ENCODE peak calls at places on chromosome 5, in five cellular contexts. O, J, D, C and E are unnamed samples.

GRCh38 chr5:145718956-145719355 is 116.2 kb downstream of the PRELID2 start:
- DNase-seq in J (no peak), O (peak), C (no peak), D (no peak), E (peak)

GRCh38 chr5:169637085-169637855 is at the start of gene DOCK2:
- DNase-seq in O (no peak), D (peak), C (no peak), J (peak), E (no peak)

GRCh38 chr5:118598311-118598710 is 390.0 kb downstream of the DTWD2 start:
- DNase-seq in D (no peak), C (no peak), J (no peak), O (no peak), E (no peak)

GRCh38 chr5:81402180-81402930 is 8.4 kb upstream of the ACOT12 start:
- DNase-seq in O (no peak), C (no peak), J (no peak), D (no peak), E (no peak)

GRCh38 chr5:157976429-157976828 is 117.5 kb upstream of the CLINT1 start:
- DNase-seq in C (no peak), O (no peak), D (no peak), J (no peak), E (no peak)

GRCh38 chr5:81140942-81141341 is 92.2 kb upstream of the CKMT2 start:
- DNase-seq in D (no peak), O (peak), J (no peak), C (no peak), E (peak)

GRCh38 chr5:177256296-177256695 is 47.2 kb downstream of the RAB24 start:
- DNase-seq in D (no peak), O (no peak), J (no peak), C (no peak), E (no peak)

GRCh38 chr5:136246632-136247031 is 53.7 kb upstream of the SMIM32 start:
- DNase-seq in D (no peak), C (no peak), J (no peak), O (peak), E (peak)

GRCh38 chr5:59021286-59021673 is 438.4 kb downstream of the RAB3C start:
- DNase-seq in O (no peak), J (no peak), D (no peak), C (no peak), E (no peak)

GRCh38 chr5:145362261-145362660 is 472.9 kb downstream of the PRELID2 start:
- DNase-seq in J (no peak), C (no peak), D (no peak), O (peak), E (peak)

DNA sequence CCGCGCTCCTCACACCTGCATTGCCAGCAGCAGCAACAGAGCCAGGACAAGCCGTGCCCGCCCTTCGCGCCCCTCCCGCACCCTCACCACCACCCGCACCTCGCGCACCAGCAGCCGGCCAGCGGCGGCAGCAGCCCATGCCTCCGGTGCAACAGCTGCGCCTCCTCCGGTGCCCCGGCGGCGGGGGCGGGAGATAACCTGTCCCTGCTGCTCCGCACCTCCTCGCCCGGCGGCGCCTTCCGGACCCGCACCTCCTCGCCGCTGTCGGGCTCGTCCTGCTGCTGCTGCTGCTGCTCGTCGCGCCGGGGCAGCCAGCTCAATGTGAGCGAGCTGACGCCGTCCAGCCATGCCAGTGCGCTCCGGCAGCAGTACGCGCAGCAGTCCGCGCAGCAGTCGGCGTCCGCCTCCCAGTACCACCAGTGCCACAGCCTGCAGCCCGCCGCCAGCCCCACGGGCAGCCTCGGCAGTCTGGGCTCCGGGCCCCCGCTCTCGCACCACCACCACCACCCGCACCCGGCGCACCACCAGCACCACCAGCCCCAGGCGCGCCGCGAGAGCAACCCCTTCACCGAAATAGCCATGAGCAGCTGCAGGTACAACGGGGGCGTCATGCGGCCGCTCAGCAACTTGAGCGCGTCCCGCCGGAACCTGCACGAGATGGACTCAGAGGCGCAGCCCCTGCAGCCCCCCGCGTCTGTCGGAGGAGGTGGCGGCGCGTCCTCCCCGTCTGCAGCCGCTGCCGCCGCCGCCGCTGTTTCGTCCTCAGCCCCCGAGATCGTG is 517 bp downstream of the KCNN2 start:
- DNase-seq in J (no peak), C (no peak), O (no peak), D (no peak), E (no peak)
- H3K4me3 ChIP-seq in J (peak), C (peak), O (peak), D (no peak), E (peak)

GRCh38 chr5:108278285-108279240 is 103.3 kb downstream of the FBXL17 start:
- DNase-seq in J (peak), C (no peak), O (no peak), D (no peak), E (no peak)
- TF ChIP-seq CTCF in J (peak), C (no peak), O (no peak), D (no peak), E (no peak)

DNA sequence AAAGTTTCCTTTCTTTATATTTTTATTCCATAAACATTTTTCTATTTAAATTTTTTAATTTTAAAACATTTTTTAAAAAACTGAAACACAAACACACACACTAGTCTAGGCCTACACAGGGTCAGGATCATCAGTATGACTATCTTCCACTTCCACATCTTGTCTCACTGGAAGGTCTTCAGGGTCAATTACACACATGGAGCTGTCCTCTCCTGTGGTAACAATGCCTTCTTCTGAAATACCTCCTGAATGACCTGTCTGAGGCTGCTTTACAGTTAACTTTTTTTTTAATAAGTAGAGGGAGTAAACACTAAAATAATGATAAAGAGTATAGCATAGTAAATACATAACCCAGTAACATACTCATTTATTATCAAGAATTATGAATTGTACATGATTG is 17.3 kb upstream of the CEP120 start:
- DNase-seq in C (no peak), O (no peak), J (no peak), D (no peak), E (peak)
- H3K4me3 ChIP-seq in C (no peak), O (no peak), J (no peak), D (no peak), E (no peak)

DNA sequence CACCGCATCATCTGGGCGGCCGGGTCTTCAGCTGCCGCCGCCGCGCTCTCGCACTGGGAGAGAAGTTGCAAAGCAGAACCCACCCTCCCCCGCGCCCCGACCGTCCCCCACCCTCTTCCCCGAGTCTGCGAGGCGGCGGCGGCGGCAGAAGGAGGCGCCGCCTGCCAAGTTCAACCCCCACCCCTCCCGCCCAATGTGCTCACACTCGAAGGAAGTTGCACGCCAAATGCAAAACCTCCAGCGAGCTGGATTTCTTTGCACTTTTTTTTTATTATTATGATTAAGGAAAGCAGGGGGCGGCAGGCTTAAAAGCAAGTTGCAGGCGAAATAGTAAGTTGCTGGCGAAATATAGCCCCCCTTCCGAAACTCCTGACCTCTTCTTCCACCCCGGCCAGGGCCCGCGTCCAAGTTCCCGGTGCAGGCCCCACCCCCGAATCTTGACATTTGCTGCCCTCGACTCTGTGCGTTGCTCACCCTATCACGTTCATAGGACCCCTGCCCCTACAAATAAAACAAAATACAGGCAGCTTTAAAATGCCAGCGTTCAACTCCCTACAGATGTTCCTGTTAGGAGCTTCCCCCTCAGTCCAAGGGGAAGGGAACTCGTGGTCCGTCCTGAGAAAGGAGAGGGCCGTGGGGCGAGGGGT is 1.1 kb upstream of the NR3C1 start:
- DNase-seq in C (peak), O (peak), J (peak), D (peak), E (peak)
- TF ChIP-seq CTCF in C (no peak), O (no peak), J (no peak), D (no peak), E (no peak)

DNA sequence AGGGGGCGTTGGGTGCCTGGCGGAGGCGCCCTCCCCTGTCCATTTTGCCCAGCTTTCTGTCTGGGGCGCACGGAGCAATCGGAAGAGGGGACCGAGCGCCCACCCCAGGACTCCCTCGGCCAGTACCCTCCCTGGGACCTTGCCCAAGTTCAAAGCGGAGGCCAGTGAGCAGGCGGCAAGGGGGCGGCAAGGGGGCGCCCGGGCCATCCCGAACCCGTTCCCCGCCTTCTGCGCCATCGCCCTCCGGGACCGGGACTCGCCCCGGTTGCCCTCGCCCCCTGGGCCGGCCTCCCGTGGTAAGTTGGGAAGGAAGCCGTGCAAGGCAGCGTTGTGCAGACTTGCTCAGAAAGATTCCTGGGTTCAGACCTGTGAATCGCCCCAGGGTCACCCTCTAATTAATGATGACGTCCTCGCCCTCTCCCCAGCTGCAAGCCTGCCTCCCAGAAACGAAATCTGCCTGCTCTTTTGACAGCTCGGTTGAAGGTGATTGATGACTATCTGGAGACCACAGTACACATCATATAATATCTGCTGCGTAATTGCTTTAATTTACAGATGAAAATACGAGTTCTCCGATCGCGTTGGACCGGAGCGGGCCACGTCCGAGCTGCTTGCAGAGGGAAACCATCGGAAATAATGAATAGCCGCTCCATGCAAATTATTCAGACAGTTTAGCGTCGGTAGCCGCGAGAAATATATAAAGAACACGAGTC is 1.4 kb upstream of the IRX4 start:
- DNase-seq in O (no peak), J (no peak), C (no peak), D (no peak), E (no peak)
- H3K4me3 ChIP-seq in O (no peak), J (peak), C (peak), D (no peak), E (no peak)

GRCh38 chr5:108681079-108681921 is 66.4 kb upstream of the FER start:
- DNase-seq in D (peak), C (no peak), O (peak), J (peak), E (peak)
- TF ChIP-seq CTCF in D (peak), C (peak), O (peak), J (peak), E (peak)

DNA sequence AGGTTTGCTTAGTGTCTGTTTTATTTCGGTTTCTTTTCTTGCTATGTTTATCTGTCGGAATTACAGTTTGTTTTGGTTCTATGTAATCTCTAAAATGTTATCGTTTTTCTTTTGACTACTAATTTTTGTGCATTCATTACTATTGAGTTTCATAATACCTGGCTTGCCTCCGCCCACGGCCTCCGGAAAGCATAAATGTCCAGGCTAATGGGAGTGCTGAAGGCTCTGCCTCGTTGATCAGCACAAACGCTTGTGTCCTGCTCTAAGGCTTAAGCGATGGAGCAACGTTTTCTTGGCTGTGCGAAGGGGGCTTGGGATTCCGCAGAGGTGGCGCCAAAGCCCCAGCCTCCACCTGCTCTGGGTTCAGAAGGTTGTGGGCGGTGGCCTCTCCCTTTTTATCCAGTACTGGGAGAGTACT is 19.8 kb downstream of the ANXA2R start:
- DNase-seq in J (peak), D (peak), C (no peak), O (no peak), E (no peak)
- H3K4me3 ChIP-seq in J (peak), D (peak), C (peak), O (peak), E (peak)

GRCh38 chr5:76404694-76405306 is 1.7 kb downstream of the IQGAP2 start:
- DNase-seq in O (no peak), D (peak), C (no peak), J (peak), E (no peak)

GRCh38 chr5:76403713-76403962 is 553 bp downstream of the IQGAP2 start:
- DNase-seq in C (no peak), D (peak), J (no peak), O (no peak), E (no peak)

GRCh38 chr5:76402251-76402879 is 720 bp upstream of the IQGAP2 start:
- DNase-seq in D (peak), O (peak), C (peak), J (peak), E (peak)

GRCh38 chr5:76402880-76403712 is at the start of gene IQGAP2:
- DNase-seq in O (peak), J (peak), D (peak), C (peak), E (peak)

DNA sequence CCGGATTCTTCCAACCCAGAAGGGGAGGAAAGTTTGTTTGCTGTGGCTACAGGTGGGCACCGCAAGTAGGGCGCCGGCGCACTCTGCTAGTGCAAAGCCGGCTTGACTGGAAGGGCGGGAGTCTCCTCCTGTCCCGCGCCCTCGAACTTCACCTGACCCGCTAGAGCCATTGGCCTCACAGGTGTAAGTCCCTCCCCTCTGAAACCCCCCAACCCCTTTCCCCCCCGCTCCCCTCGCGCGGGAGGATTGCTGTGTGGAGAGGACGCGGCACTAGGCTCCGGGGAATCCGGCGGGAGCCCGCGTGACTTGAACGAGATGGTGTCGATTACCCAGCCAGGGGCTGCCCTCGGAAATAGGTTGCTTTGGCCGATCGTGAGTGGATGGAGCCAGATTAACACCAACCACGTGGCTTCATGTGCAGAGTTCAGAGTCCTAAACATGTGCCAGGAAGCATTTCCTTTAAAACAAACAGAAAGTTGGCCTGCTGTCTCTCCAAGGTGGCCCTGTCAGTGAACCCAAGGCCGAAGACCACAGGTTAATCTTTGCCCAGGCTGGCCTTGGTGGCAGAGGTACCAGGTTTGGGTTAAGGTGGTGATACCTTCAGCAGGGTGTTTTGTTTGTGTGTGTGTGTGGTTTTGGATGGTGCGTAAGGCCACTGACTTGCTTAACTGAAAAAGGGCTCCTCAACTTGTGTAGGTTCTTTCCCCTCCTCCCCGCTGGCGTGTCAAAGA is 1.0 kb downstream of the IQGAP2 start:
- DNase-seq in O (peak), C (peak), D (no peak), J (peak), E (no peak)
- TF ChIP-seq CTCF in O (no peak), C (no peak), D (no peak), J (no peak), E (no peak)